ENCODE peak calls at places on chromosomes 4 and X, in six cellular contexts. One of them, this sample, is unnamed.

GRCh38 chr4:175805863-175806262 is 6.2 kb downstream of the GPM6A start:
- DNase-seq in tibial nerve: no peak
- DNase-seq in right lobe of liver: no peak
- DNase-seq in HCT116: no peak
- DNase-seq in uterus: no peak
- DNase-seq in IMR-90: no peak
- DNase-seq in this sample: no peak

GRCh38 chrX:139287155-139287924 is 243.2 kb upstream of the F9 start:
- DNase-seq in right lobe of liver: peak; percentile 60
- DNase-seq in uterus: no peak
- DNase-seq in HCT116: no peak
- DNase-seq in tibial nerve: no peak
- DNase-seq in IMR-90: no peak
- DNase-seq in this sample: no peak

GRCh38 chrX:40244116-40244515 is 146.4 kb upstream of the BCOR start:
- DNase-seq in IMR-90: no peak
- DNase-seq in HCT116: no peak
- DNase-seq in right lobe of liver: no peak
- DNase-seq in uterus: no peak
- DNase-seq in tibial nerve: no peak
- DNase-seq in this sample: no peak

GRCh38 chrX:112083624-112084326 is 1.2 kb upstream of the TRPC5 start:
- DNase-seq in right lobe of liver: peak; percentile 61
- DNase-seq in uterus: no peak
- DNase-seq in IMR-90: no peak
- DNase-seq in HCT116: no peak
- DNase-seq in tibial nerve: no peak
- DNase-seq in this sample: no peak

GRCh38 chrX:53685711-53686110 is 808 bp downstream of the HUWE1 start:
- DNase-seq in uterus: no peak
- DNase-seq in IMR-90: peak; percentile 1
- DNase-seq in HCT116: no peak
- DNase-seq in right lobe of liver: no peak
- DNase-seq in tibial nerve: no peak
- DNase-seq in this sample: no peak

GRCh38 chrX:2513120-2513664 is 12.4 kb upstream of the DHRSX start:
- DNase-seq in IMR-90: no peak
- DNase-seq in right lobe of liver: no peak
- DNase-seq in HCT116: no peak
- DNase-seq in tibial nerve: no peak
- DNase-seq in uterus: no peak
- DNase-seq in this sample: no peak

GRCh38 chrX:150544222-150544787 is 24.1 kb upstream of the MTM1 start:
- DNase-seq in IMR-90: no peak
- DNase-seq in tibial nerve: no peak
- DNase-seq in HCT116: no peak
- DNase-seq in right lobe of liver: no peak
- DNase-seq in uterus: no peak
- DNase-seq in this sample: no peak

GRCh38 chrX:71095555-71095970 is at the start of gene FOXO4:
- DNase-seq in IMR-90: peak; percentile 80
- DNase-seq in HCT116: peak; percentile 61
- DNase-seq in right lobe of liver: peak; percentile 95
- DNase-seq in uterus: peak; percentile 89
- DNase-seq in tibial nerve: peak; percentile 74
- DNase-seq in this sample: peak; percentile 85

GRCh38 chr4:6225469-6225868 is 25.1 kb upstream of the JAKMIP1 start:
- DNase-seq in uterus: no peak
- DNase-seq in tibial nerve: no peak
- DNase-seq in IMR-90: peak; percentile 12
- DNase-seq in HCT116: no peak
- DNase-seq in right lobe of liver: peak; percentile 38
- DNase-seq in this sample: no peak

GRCh38 chr4:114257516-114257915 is 278.1 kb upstream of the ARSJ start:
- DNase-seq in tibial nerve: no peak
- DNase-seq in uterus: no peak
- DNase-seq in HCT116: no peak
- DNase-seq in IMR-90: peak; percentile 79
- DNase-seq in right lobe of liver: no peak
- DNase-seq in this sample: no peak

GRCh38 chrX:8748855-8749254 is 16.9 kb upstream of the ANOS1 start:
- DNase-seq in IMR-90: peak; percentile 43
- DNase-seq in right lobe of liver: no peak
- DNase-seq in tibial nerve: no peak
- DNase-seq in HCT116: no peak
- DNase-seq in uterus: no peak
- DNase-seq in this sample: no peak

GRCh38 chrX:71158603-71159002 is 14.0 kb downstream of the NLGN3 start:
- DNase-seq in right lobe of liver: no peak
- DNase-seq in uterus: no peak
- DNase-seq in HCT116: no peak
- DNase-seq in tibial nerve: no peak
- DNase-seq in IMR-90: no peak
- DNase-seq in this sample: no peak

GRCh38 chr4:189787216-189788031 is 153.2 kb upstream of the FRG1 start:
- DNase-seq in tibial nerve: no peak
- DNase-seq in uterus: no peak
- DNase-seq in IMR-90: no peak
- DNase-seq in HCT116: no peak
- DNase-seq in right lobe of liver: no peak
- DNase-seq in this sample: no peak

GRCh38 chrX:135327299-135327698 is 18.0 kb downstream of the ETDC start:
- DNase-seq in uterus: no peak
- DNase-seq in right lobe of liver: no peak
- DNase-seq in HCT116: no peak
- DNase-seq in tibial nerve: no peak
- DNase-seq in IMR-90: peak; percentile 94
- DNase-seq in this sample: peak; percentile 1

GRCh38 chr4:35105486-35105885 is 1138.8 kb downstream of the ARAP2 start:
- DNase-seq in uterus: no peak
- DNase-seq in HCT116: no peak
- DNase-seq in IMR-90: no peak
- DNase-seq in right lobe of liver: no peak
- DNase-seq in tibial nerve: no peak
- DNase-seq in this sample: no peak

GRCh38 chr4:52107336-52107735 is 56.2 kb downstream of the SPATA18 start:
- DNase-seq in uterus: no peak
- DNase-seq in right lobe of liver: no peak
- DNase-seq in HCT116: no peak
- DNase-seq in IMR-90: no peak
- DNase-seq in tibial nerve: no peak
- DNase-seq in this sample: no peak

GRCh38 chr4:112381996-112382692 is 85.0 kb downstream of the ALPK1 start:
- DNase-seq in uterus: no peak
- DNase-seq in HCT116: no peak
- DNase-seq in right lobe of liver: no peak
- DNase-seq in IMR-90: no peak
- DNase-seq in tibial nerve: no peak
- DNase-seq in this sample: no peak

GRCh38 chrX:49756692-49757091 is 60.9 kb upstream of the PAGE1 start:
- DNase-seq in tibial nerve: no peak
- DNase-seq in right lobe of liver: no peak
- DNase-seq in IMR-90: no peak
- DNase-seq in uterus: no peak
- DNase-seq in HCT116: no peak
- DNase-seq in this sample: no peak

GRCh38 chrX:124033821-124034220 is 72.3 kb downstream of the STAG2 start:
- DNase-seq in tibial nerve: no peak
- DNase-seq in IMR-90: peak; percentile 61
- DNase-seq in right lobe of liver: no peak
- DNase-seq in HCT116: no peak
- DNase-seq in uterus: no peak
- DNase-seq in this sample: no peak

GRCh38 chr4:89307446-89308160 is at the start of gene GPRIN3:
- DNase-seq in HCT116: no peak
- DNase-seq in right lobe of liver: peak; percentile 69
- DNase-seq in uterus: peak; percentile 35
- DNase-seq in tibial nerve: peak; percentile 16
- DNase-seq in IMR-90: no peak
- DNase-seq in this sample: no peak

DNA sequence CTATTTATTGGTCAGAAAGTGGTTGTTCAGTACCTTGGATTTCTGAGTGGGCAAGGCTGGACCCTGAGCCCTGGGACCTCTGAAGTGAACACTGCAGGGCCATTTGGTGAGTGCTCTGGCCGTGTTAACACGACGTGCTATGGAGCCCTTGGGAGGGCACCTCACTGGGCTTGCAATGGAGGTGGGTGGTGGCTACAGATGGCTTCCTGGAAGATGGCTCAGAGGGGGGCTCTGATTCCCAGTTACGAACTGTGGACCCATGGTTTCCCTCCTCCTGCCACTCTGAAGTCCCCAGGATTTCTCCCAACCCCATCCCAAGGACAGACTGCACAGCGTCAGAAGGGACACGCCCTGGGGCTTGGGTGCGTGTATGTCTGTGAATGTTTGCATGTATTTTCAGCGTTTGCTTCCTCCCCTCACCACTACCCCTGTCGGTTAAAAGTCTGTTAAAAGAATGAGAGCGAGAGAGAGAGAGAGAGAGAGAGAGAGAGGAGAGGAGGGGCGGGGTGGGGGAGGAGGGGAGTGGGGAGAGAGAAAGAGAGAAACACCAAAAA is 3.7 kb upstream of the RHOH start:
- DNase-seq in HCT116: no peak
- DNase-seq in IMR-90: no peak
- DNase-seq in tibial nerve: no peak
- DNase-seq in right lobe of liver: no peak
- DNase-seq in uterus: no peak
- DNase-seq in this sample: no peak
- TF ChIP-seq POLR2A in HCT116: no peak
- TF ChIP-seq POLR2A in IMR-90: no peak
- TF ChIP-seq POLR2A in tibial nerve: no peak
- TF ChIP-seq POLR2A in right lobe of liver: no peak
- TF ChIP-seq POLR2A in uterus: no peak
- TF ChIP-seq POLR2A in this sample: no peak

GRCh38 chr4:71189471-71189870 is 149.3 kb upstream of the SLC4A4 start:
- DNase-seq in HCT116: no peak
- DNase-seq in uterus: no peak
- DNase-seq in right lobe of liver: no peak
- DNase-seq in IMR-90: peak; percentile 86
- DNase-seq in tibial nerve: no peak
- DNase-seq in this sample: no peak
- H3K27me3 ChIP-seq in HCT116: peaks cover 15% of the 10 kb centered on the region
- H3K27me3 ChIP-seq in uterus: no peaks in the 10 kb centered on the region
- H3K27me3 ChIP-seq in right lobe of liver: no peaks in the 10 kb centered on the region
- H3K27me3 ChIP-seq in IMR-90: no peaks in the 10 kb centered on the region
- H3K27me3 ChIP-seq in tibial nerve: peaks cover 4% of the 10 kb centered on the region
- H3K27me3 ChIP-seq in this sample: no peaks in the 10 kb centered on the region

GRCh38 chr4:118884716-118885115 is 3.9 kb upstream of the SYNPO2 start:
- DNase-seq in HCT116: no peak
- DNase-seq in right lobe of liver: no peak
- DNase-seq in IMR-90: no peak
- DNase-seq in tibial nerve: no peak
- DNase-seq in uterus: no peak
- DNase-seq in this sample: no peak

GRCh38 chr4:118889313-118889694 is 650 bp downstream of the SYNPO2 start:
- DNase-seq in IMR-90: no peak
- DNase-seq in HCT116: no peak
- DNase-seq in right lobe of liver: no peak
- DNase-seq in tibial nerve: no peak
- DNase-seq in uterus: no peak
- DNase-seq in this sample: no peak

GRCh38 chr4:118894034-118894433 is 5.4 kb downstream of the SYNPO2 start:
- DNase-seq in tibial nerve: no peak
- DNase-seq in HCT116: no peak
- DNase-seq in uterus: no peak
- DNase-seq in IMR-90: no peak
- DNase-seq in right lobe of liver: no peak
- DNase-seq in this sample: no peak

GRCh38 chr4:118883861-118884260 is 4.8 kb upstream of the SYNPO2 start:
- DNase-seq in right lobe of liver: no peak
- DNase-seq in IMR-90: no peak
- DNase-seq in HCT116: no peak
- DNase-seq in tibial nerve: no peak
- DNase-seq in uterus: no peak
- DNase-seq in this sample: no peak

DNA sequence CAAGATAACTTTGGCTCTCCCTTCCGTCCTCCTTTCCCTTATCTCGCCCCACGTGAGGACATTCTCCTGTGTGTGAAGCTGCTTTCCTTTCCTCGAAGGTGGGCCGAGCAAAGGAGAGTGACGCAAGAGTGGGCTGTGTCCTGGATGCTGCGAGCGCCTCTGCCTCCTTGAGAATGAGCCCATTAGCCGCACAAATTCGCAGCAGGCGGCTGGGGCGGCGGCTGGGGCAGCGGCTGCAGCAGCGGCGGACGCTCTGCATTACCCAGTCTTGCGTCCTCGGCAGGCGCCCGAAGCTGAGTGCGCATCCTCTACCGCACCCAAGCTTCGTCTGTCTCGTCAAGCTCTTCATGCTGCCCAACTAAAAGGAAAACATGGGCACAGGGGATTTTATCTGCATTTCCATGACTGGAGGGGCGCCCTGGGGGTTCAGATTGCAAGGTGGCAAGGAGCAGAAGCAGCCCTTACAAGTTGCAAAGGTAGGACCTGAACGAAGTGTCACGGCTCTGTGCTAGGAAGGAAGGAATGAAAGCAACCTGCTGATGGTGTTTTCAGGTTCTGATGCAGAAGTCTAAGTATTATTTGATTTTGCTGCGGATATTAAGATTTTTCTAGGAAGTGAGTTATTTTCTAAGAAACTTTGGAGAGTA is at the start of gene SYNPO2:
- DNase-seq in tibial nerve: peak; percentile 73
- DNase-seq in HCT116: peak; percentile 57
- DNase-seq in right lobe of liver: peak; percentile 60
- DNase-seq in IMR-90: peak; percentile 87
- DNase-seq in uterus: peak; percentile 90
- DNase-seq in this sample: peak; percentile 48
- TF ChIP-seq POLR2A in tibial nerve: peak; percentile 60
- TF ChIP-seq POLR2A in HCT116: peak; percentile 30
- TF ChIP-seq POLR2A in right lobe of liver: peak; percentile 29
- TF ChIP-seq POLR2A in IMR-90: peak; percentile 52
- TF ChIP-seq POLR2A in uterus: peak; percentile 74
- TF ChIP-seq POLR2A in this sample: peak; percentile 54

DNA sequence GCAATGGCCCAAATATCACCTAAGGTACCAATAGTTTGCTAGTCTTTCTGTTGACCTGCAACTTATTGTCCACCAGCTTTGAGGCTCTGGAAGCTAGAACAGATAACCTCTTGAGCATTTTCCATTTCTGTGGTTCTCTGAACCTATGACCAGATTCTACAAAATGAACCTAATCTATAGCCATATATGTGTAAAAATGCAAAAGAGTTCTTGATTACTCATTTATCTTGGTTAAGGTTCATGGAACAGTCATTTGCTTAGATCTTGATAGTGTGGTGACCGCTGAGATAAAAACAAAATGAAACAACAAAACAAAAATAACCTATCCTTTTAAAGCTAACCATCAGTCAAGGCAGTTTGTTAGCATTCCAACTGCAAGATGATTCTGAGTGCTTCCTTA is 9.3 kb upstream of the GATB start:
- DNase-seq in HCT116: no peak
- DNase-seq in uterus: no peak
- DNase-seq in tibial nerve: no peak
- DNase-seq in right lobe of liver: no peak
- DNase-seq in IMR-90: no peak
- DNase-seq in this sample: no peak
- H3K27me3 ChIP-seq in HCT116: no peaks in the 10 kb centered on the region
- H3K27me3 ChIP-seq in uterus: no peaks in the 10 kb centered on the region
- H3K27me3 ChIP-seq in tibial nerve: no peaks in the 10 kb centered on the region
- H3K27me3 ChIP-seq in right lobe of liver: no peaks in the 10 kb centered on the region
- H3K27me3 ChIP-seq in IMR-90: no peaks in the 10 kb centered on the region
- H3K27me3 ChIP-seq in this sample: no peaks in the 10 kb centered on the region

This sample was measured in gastrocnemius medialis.